ENCODE peak calls at places on chromosomes 12 and 14, in nine cellular contexts. B is K562; S is psoas muscle; M is lower lobe of right lung; X is CD8-positive, alpha-beta memory T cell; O is kidney; P is suprapubic skin; C is thoracic aorta; V is GM23338. N is an unnamed sample. For H3K4me1 and H3K36me3, the result is how much of the 10 kb centered on the place peaks cover.

GRCh38 chr12:108618079-108618952 is 15.4 kb downstream of the SELPLG start:
- DNase-seq in S (peak), O (peak), M (peak), C (no peak), V (peak), B (peak), X (peak), P (peak), N (peak)

GRCh38 chr12:71295913-71296312 is 138.1 kb upstream of the TSPAN8 start:
- DNase-seq in X (no peak), C (no peak), V (no peak), M (no peak), O (no peak), P (no peak), S (no peak), B (no peak), N (no peak)

GRCh38 chr14:30015471-30015870 is 87.8 kb upstream of the PRKD1 start:
- DNase-seq in B (no peak), S (no peak), O (no peak), P (no peak), C (no peak), X (no peak), V (no peak), M (no peak), N (no peak)

GRCh38 chr12:48084066-48084465 is 21.8 kb downstream of the SENP1 start:
- DNase-seq in B (peak), S (no peak), P (no peak), V (peak), M (no peak), O (no peak), X (no peak), C (no peak), N (no peak)

GRCh38 chr12:60100150-60100549 is 504.3 kb downstream of the SLC16A7 start:
- DNase-seq in X (no peak), V (no peak), M (no peak), S (no peak), C (no peak), P (no peak), B (no peak), O (no peak), N (no peak)

GRCh38 chr12:132123970-132124765 is 20.0 kb downstream of the DDX51 start:
- DNase-seq in P (no peak), O (no peak), V (no peak), C (no peak), B (no peak), M (no peak), X (no peak), S (no peak), N (no peak)

GRCh38 chr12:87259405-87259804 is 769.8 kb downstream of the C12orf50 start:
- DNase-seq in S (no peak), C (no peak), V (no peak), P (no peak), X (no peak), B (no peak), O (no peak), M (no peak), N (no peak)

GRCh38 chr14:84566109-84566508 is 963.8 kb upstream of the FLRT2 start:
- DNase-seq in M (no peak), P (no peak), S (no peak), C (no peak), O (no peak), X (no peak), B (no peak), V (peak), N (no peak)

GRCh38 chr12:128707488-128707887 is 116.3 kb downstream of the SLC15A4 start:
- DNase-seq in P (no peak), M (no peak), O (no peak), S (no peak), B (peak), C (no peak), X (no peak), V (peak), N (no peak)

GRCh38 chr12:123986374-123986920 is 13.4 kb downstream of the ZNF664 start:
- DNase-seq in X (no peak), O (no peak), C (no peak), M (peak), P (no peak), S (no peak), B (no peak), V (no peak), N (no peak)

GRCh38 chr14:91374287-91374880 is 43.2 kb downstream of the CCDC88C start:
- DNase-seq in O (no peak), V (no peak), C (no peak), B (no peak), P (no peak), M (no peak), S (no peak), X (no peak), N (no peak)

GRCh38 chr12:45433441-45433868 is 217.6 kb downstream of the ANO6 start:
- DNase-seq in O (no peak), B (no peak), C (no peak), S (no peak), X (no peak), V (peak), M (no peak), P (no peak), N (no peak)

GRCh38 chr12:112979281-112979680 is 962 bp downstream of the OAS2 start:
- DNase-seq in B (no peak), P (no peak), V (no peak), S (no peak), C (no peak), X (no peak), M (no peak), O (no peak), N (peak)

GRCh38 chr14:63692309-63693020 is 35.4 kb downstream of the SGPP1 start:
- DNase-seq in V (no peak), S (no peak), C (no peak), X (no peak), P (no peak), M (no peak), B (peak), O (no peak), N (no peak)

GRCh38 chr12:122244565-122245371 is 18.9 kb upstream of the DIABLO start:
- DNase-seq in P (no peak), B (no peak), M (no peak), V (no peak), S (no peak), X (no peak), O (no peak), C (no peak), N (no peak)

GRCh38 chr14:51593397-51593796 is 58.3 kb upstream of the FRMD6 start:
- DNase-seq in P (no peak), B (no peak), O (no peak), S (no peak), C (no peak), X (no peak), M (no peak), V (no peak), N (no peak)

GRCh38 chr14:21399311-21399870 is 15.6 kb upstream of the SUPT16H start:
- DNase-seq in P (no peak), M (no peak), B (no peak), C (no peak), O (no peak), X (no peak), V (no peak), S (no peak), N (no peak)

GRCh38 chr14:96105089-96105920 is 66.1 kb downstream of the C14orf132 start:
- DNase-seq in M (no peak), X (no peak), V (no peak), P (peak), C (no peak), S (no peak), O (no peak), B (no peak), N (no peak)

GRCh38 chr12:69509308-69509736 is 39.1 kb downstream of the FRS2 start:
- DNase-seq in C (no peak), X (no peak), M (no peak), O (no peak), P (no peak), S (no peak), B (peak), V (no peak), N (no peak)

GRCh38 chr14:24634158-24634557 is at the start of gene GZMB:
- DNase-seq in X (peak), C (no peak), S (no peak), P (no peak), B (no peak), O (no peak), V (no peak), M (no peak), N (no peak)

GRCh38 chr12:12398026-12398859 is 41.4 kb downstream of the BORCS5 start:
- DNase-seq in X (no peak), S (peak), V (no peak), O (peak), M (no peak), P (no peak), B (no peak), C (peak), N (no peak)

GRCh38 chr12:8917751-8918150 is 3.4 kb downstream of the PHC1 start:
- DNase-seq in P (no peak), S (no peak), C (no peak), B (no peak), X (no peak), M (no peak), V (no peak), O (no peak), N (no peak)

GRCh38 chr12:78970041-78970440 is 105.5 kb downstream of the SYT1 start:
- DNase-seq in B (no peak), O (no peak), S (no peak), M (no peak), P (no peak), X (no peak), V (no peak), C (no peak), N (no peak)

GRCh38 chr12:27922591-27923139 is 49.9 kb downstream of the PTHLH start:
- DNase-seq in O (no peak), S (no peak), P (no peak), V (no peak), X (no peak), B (no peak), C (peak), M (no peak), N (no peak)

GRCh38 chr12:50411051-50411660 is 10.5 kb downstream of the LARP4 start:
- DNase-seq in B (no peak), P (peak), S (peak), O (no peak), M (peak), V (no peak), X (no peak), C (no peak), N (no peak)

GRCh38 chr12:98895086-98895651 is 250.1 kb downstream of the APAF1 start:
- DNase-seq in X (no peak), O (peak), V (peak), P (no peak), B (no peak), S (no peak), C (no peak), M (no peak), N (no peak)

GRCh38 chr14:72142328-72142727 is 210.1 kb downstream of the RGS6 start:
- DNase-seq in M (no peak), O (no peak), X (no peak), V (no peak), S (no peak), C (no peak), P (no peak), B (no peak), N (no peak)

GRCh38 chr12:14314801-14315200 is 50.7 kb upstream of the ATF7IP start:
- DNase-seq in P (no peak), V (no peak), M (no peak), O (no peak), C (no peak), X (no peak), B (no peak), S (no peak), N (no peak)

GRCh38 chr12:96989916-96990315 is 82.9 kb downstream of the NEDD1 start:
- DNase-seq in M (no peak), V (peak), P (no peak), B (peak), O (no peak), S (no peak), X (no peak), C (no peak), N (no peak)

GRCh38 chr12:74782086-74782485 is 244.5 kb downstream of the ATXN7L3B start:
- DNase-seq in P (no peak), S (no peak), B (no peak), V (no peak), C (no peak), X (no peak), M (no peak), O (no peak), N (no peak)

GRCh38 chr12:124289634-124290600 is 5.0 kb upstream of the RFLNA start:
- DNase-seq in B (no peak), M (peak), P (no peak), V (no peak), O (no peak), S (peak), C (no peak), X (no peak), N (no peak)

DNA sequence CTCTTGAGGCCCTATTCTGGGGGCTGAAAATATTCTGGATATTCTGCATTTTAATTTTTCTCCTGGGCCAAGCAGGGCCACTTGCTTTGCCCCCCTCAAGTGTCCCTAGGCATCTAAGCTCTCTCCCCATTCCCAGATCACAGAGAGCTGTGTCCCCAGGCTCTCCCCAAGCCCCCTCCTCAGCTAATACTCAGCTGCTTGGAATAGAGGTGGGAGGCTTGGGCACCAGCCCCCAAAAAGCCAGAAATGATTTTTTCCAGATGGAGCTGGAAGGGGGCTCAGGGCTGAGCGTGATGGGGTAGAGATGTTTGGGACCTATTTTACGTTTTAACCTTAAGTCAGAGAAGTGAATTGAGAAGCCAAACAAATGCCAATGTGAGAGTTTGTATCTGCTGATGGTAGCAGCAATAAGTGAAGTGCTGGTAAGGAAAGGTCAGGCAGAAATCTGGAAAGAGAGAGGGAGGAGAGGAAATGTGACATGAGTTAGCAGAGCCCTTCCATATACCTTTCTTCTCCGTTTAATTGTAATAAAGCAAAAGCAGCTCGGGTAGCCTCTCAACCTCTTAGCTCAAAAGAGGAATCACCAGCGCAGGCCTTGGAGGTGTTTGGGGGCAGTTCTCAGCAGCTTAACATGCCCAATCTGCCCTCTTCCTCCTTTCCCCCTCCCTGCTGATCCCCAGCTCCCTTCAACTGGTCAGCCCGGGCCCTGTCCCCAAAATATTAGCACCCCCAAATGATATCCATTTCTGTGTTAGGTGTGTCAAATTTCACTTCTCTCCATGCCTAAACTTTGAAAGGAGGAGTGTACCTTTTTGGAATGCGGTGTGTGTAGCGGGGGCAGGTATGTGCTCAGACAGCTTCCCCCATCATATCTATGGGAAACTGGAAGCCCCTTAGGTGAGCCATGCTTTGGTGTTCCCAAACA is 5.0 kb upstream of the HOXC6 start:
- DNase-seq in B (no peak), S (no peak), O (peak), X (no peak), M (no peak), P (no peak), C (no peak), V (no peak), N (no peak)
- H3K4me1 ChIP-seq in B (under half), S (half or more), O (under half), X (under half), M (under half), P (half or more), C (under half), V (under half), N (under half)

GRCh38 chr14:93880025-93880820 is 46.9 kb upstream of the FAM181A start:
- DNase-seq in B (no peak), X (no peak), O (peak), C (no peak), P (no peak), S (peak), M (peak), V (peak), N (no peak)
- H3K4me3 ChIP-seq in B (no peak), X (no peak), O (peak), C (peak), P (peak), S (no peak), M (peak), V (no peak), N (no peak)

GRCh38 chr14:100898935-100899840 is 4.3 kb downstream of the RTL1 start:
- DNase-seq in O (no peak), V (no peak), P (no peak), X (no peak), B (no peak), S (no peak), M (peak), C (no peak), N (no peak)
- H3K36me3 ChIP-seq in O (under half), V (under half), P (under half), X (under half), B (under half), S (under half), M (under half), C (under half), N (under half)

GRCh38 chr12:62861157-62861535 is 73.8 kb downstream of the PPM1H start:
- DNase-seq in S (no peak), M (no peak), B (no peak), V (no peak), C (no peak), P (no peak), X (no peak), O (no peak), N (no peak)
- H3K4me1 ChIP-seq in S (under half), M (under half), B (under half), V (half or more), C (under half), P (under half), X (under half), O (under half), N (under half)

GRCh38 chr12:39618701-39619100 is 902 bp downstream of the ABCD2 start:
- DNase-seq in S (no peak), M (no peak), O (no peak), C (no peak), X (no peak), P (no peak), V (no peak), B (no peak), N (no peak)
- H3K4me3 ChIP-seq in S (peak), M (peak), O (peak), C (peak), X (peak), P (no peak), V (no peak), B (no peak), N (peak)

GRCh38 chr12:130423991-130424857 is 86.5 kb downstream of the PIWIL1 start:
- DNase-seq in M (no peak), C (no peak), V (no peak), B (no peak), P (no peak), S (no peak), O (no peak), X (no peak), N (no peak)

GRCh38 chr12:130424858-130425697 is 87.4 kb downstream of the PIWIL1 start:
- DNase-seq in S (no peak), M (no peak), O (no peak), V (no peak), C (no peak), P (no peak), B (no peak), X (no peak), N (no peak)

GRCh38 chr12:130421896-130422295 is 84.2 kb downstream of the PIWIL1 start:
- DNase-seq in S (no peak), C (no peak), M (no peak), P (no peak), O (no peak), X (no peak), B (no peak), V (no peak), N (no peak)

GRCh38 chr12:130422676-130423075 is 85.0 kb downstream of the PIWIL1 start:
- DNase-seq in P (no peak), M (no peak), C (no peak), X (no peak), B (no peak), V (no peak), O (no peak), S (no peak), N (no peak)

DNA sequence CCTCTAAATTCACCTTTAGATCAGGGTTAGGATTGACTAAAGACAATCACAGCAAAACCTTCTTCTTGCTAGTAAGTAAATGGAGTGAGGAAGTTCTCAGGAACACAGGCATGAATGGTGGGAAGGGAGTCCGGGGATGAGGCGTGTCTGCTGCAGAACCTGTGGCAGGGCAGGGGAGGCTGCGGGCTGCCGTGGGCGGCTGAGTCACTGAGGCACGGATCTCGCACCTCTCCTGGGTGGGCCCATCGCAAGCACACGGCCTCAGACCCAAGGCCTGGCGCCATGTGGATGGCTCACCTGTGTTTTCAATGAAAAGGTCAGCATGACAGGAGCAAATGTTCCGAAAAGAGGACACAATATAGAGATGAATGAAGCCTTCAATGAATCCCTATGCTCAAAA is 85.4 kb downstream of the PIWIL1 start:
- DNase-seq in V (no peak), M (no peak), P (no peak), X (no peak), O (no peak), S (no peak), C (no peak), B (no peak), N (no peak)
- H3K36me3 ChIP-seq in V (under half), M (under half), P (under half), X (under half), O (under half), S (under half), C (under half), B (under half), N (under half)

GRCh38 chr12:64566882-64567517 is 43.3 kb upstream of the RASSF3 start:
- DNase-seq in C (no peak), M (no peak), O (no peak), P (no peak), B (no peak), X (no peak), V (peak), S (no peak), N (no peak)
- H3K4me1 ChIP-seq in C (under half), M (under half), O (under half), P (under half), B (under half), X (under half), V (under half), S (under half), N (under half)

GRCh38 chr14:55122441-55122986 is 6.5 kb upstream of the LGALS3 start:
- DNase-seq in C (no peak), S (no peak), P (peak), O (no peak), B (no peak), V (no peak), X (no peak), M (peak), N (no peak)
- H3K4me3 ChIP-seq in C (no peak), S (no peak), P (no peak), O (no peak), B (no peak), V (no peak), X (no peak), M (no peak), N (no peak)

N was measured in naive thymus-derived CD4-positive, alpha-beta T cell.